ENCODE peak calls at places on chromosomes 6 and 20, in seven cellular contexts. E is activated naive CD4-positive, alpha-beta T cell; U is endothelial cell; Y is activated T-helper 1 cell treated with anti-CD3 and anti-CD28 coated beads, Interleukin-12 subunit alpha, Interleukin-12 subunit beta, Interleukin-2, Interleukin-4 antibody, amounts not matched to agents 30 ng/mL and 10 ng/mL and 1 ng/mL, durations not matched to agents 14 hours and 24 hours and 36 hours; N is SK-N-SH; S is H7; B is fibroblast of mammary gland. J is an unnamed sample.

GRCh38 chr6:158290040-158290439 is 22.2 kb upstream of the TULP4 start:
- DNase-seq in U (no peak), N (no peak), Y (no peak), S (no peak), B (no peak), E (no peak), J (no peak)

GRCh38 chr6:75480425-75480824 is 13.2 kb downstream of the FILIP1 start:
- DNase-seq in E (no peak), S (no peak), B (peak; percentile 25), N (no peak), Y (no peak), U (no peak), J (no peak)

GRCh38 chr6:129923520-129923919 is 62.4 kb upstream of the TMEM244 start:
- DNase-seq in U (no peak), Y (no peak), B (peak; percentile 81), E (no peak), N (no peak), S (no peak), J (no peak)

GRCh38 chr6:14066782-14067406 is 50.7 kb upstream of the CD83 start:
- DNase-seq in Y (no peak), N (peak; percentile 67), U (peak; percentile 7), E (no peak), S (peak; percentile 73), B (peak; percentile 79), J (peak; percentile 86)

GRCh38 chr6:3456395-3456767 is 469 bp downstream of the SLC22A23 start:
- DNase-seq in U (no peak), S (no peak), E (no peak), N (peak; percentile 77), Y (no peak), B (no peak), J (no peak)

GRCh38 chr20:18727032-18727508 is 86.5 kb upstream of the SCP2D1 start:
- DNase-seq in Y (no peak), U (no peak), B (no peak), N (no peak), E (no peak), S (no peak), J (peak; percentile 91)

GRCh38 chr6:149439626-149440025 is 39.6 kb downstream of the SUMO4 start:
- DNase-seq in N (no peak), E (no peak), U (no peak), B (no peak), Y (no peak), S (no peak), J (no peak)

GRCh38 chr6:140153703-140154102 is 779.3 kb upstream of the CITED2 start:
- DNase-seq in B (peak; percentile 30), U (no peak), E (no peak), Y (no peak), S (no peak), N (no peak), J (no peak)

GRCh38 chr20:53652090-53652858 is 58.6 kb upstream of the ZNF217 start:
- DNase-seq in E (no peak), Y (no peak), S (no peak), N (no peak), B (peak; percentile 26), U (no peak), J (peak; percentile 11)

GRCh38 chr6:117483645-117484016 is 1.2 kb downstream of the DCBLD1 start:
- DNase-seq in S (peak; percentile 36), B (peak; percentile 41), U (no peak), N (no peak), Y (no peak), E (no peak), J (peak; percentile 49)

GRCh38 chr6:14085176-14085787 is 32.3 kb upstream of the CD83 start:
- DNase-seq in E (no peak), B (no peak), U (no peak), Y (no peak), S (no peak), N (no peak), J (no peak)

GRCh38 chr20:40646321-40647212 is 42.5 kb downstream of the MAFB start:
- DNase-seq in N (no peak), E (no peak), S (no peak), B (no peak), Y (no peak), U (peak; percentile 11), J (no peak)

GRCh38 chr6:144075187-144075586 is 20.2 kb downstream of the SF3B5 start:
- DNase-seq in N (no peak), S (no peak), U (no peak), E (no peak), Y (no peak), B (no peak), J (no peak)

GRCh38 chr6:36724514-36725385 is 27.1 kb downstream of the RAB44 start:
- DNase-seq in U (peak; percentile 76), B (peak; percentile 70), Y (peak; percentile 13), E (no peak), S (peak; percentile 92), N (peak; percentile 85), J (peak; percentile 91)

GRCh38 chr6:120606743-120607142 is 727.5 kb downstream of the TBC1D32 start:
- DNase-seq in N (no peak), S (no peak), U (no peak), Y (no peak), E (no peak), B (no peak), J (no peak)

GRCh38 chr6:78925317-78925716 is 58.0 kb downstream of the IRAK1BP1 start:
- DNase-seq in Y (no peak), U (no peak), E (no peak), N (no peak), S (no peak), B (no peak), J (no peak)

GRCh38 chr6:123168892-123169851 is 173.1 kb downstream of the CLVS2 start:
- DNase-seq in U (no peak), B (no peak), N (no peak), Y (no peak), E (no peak), S (no peak), J (no peak)

GRCh38 chr6:912871-913663 is 220.1 kb upstream of the EXOC2 start:
- DNase-seq in U (peak; percentile 46), Y (no peak), S (peak; percentile 87), N (no peak), B (peak; percentile 29), E (no peak), J (no peak)